ENCODE peak calls at places on chromosomes 2 and 18, in six cellular contexts. One of them, this sample, is unnamed.

GRCh38 chr2:28691774-28692281 is 59.8 kb upstream of the PPP1CB start:
- DNase-seq in lower lobe of right lung: no peak
- DNase-seq in heart left ventricle: peak; percentile 32
- DNase-seq in HCT116: no peak
- DNase-seq in ovary: no peak
- DNase-seq in hepatocyte: peak; percentile 65
- DNase-seq in this sample: no peak

GRCh38 chr18:524496-524895 is 24.0 kb upstream of the COLEC12 start:
- DNase-seq in lower lobe of right lung: no peak
- DNase-seq in heart left ventricle: no peak
- DNase-seq in HCT116: no peak
- DNase-seq in ovary: no peak
- DNase-seq in hepatocyte: peak; percentile 12
- DNase-seq in this sample: no peak

GRCh38 chr2:8408560-8409460 is 273.0 kb upstream of the ID2 start:
- DNase-seq in lower lobe of right lung: no peak
- DNase-seq in heart left ventricle: no peak
- DNase-seq in HCT116: no peak
- DNase-seq in ovary: no peak
- DNase-seq in hepatocyte: no peak
- DNase-seq in this sample: no peak

GRCh38 chr2:186486651-186487647 is 889 bp downstream of the ZC3H15 start:
- DNase-seq in lower lobe of right lung: no peak
- DNase-seq in heart left ventricle: no peak
- DNase-seq in HCT116: no peak
- DNase-seq in ovary: no peak
- DNase-seq in hepatocyte: no peak
- DNase-seq in this sample: no peak

GRCh38 chr2:187434342-187434785 is 13.7 kb downstream of the CALCRL start:
- DNase-seq in lower lobe of right lung: no peak
- DNase-seq in heart left ventricle: no peak
- DNase-seq in HCT116: no peak
- DNase-seq in ovary: no peak
- DNase-seq in hepatocyte: no peak
- DNase-seq in this sample: no peak

GRCh38 chr2:9690716-9691498 is 60.1 kb upstream of the YWHAQ start:
- DNase-seq in lower lobe of right lung: no peak
- DNase-seq in heart left ventricle: no peak
- DNase-seq in HCT116: no peak
- DNase-seq in ovary: no peak
- DNase-seq in hepatocyte: no peak
- DNase-seq in this sample: no peak

GRCh38 chr18:31015715-31016459 is 26.7 kb downstream of the DSC3 start:
- DNase-seq in lower lobe of right lung: no peak
- DNase-seq in heart left ventricle: no peak
- DNase-seq in HCT116: no peak
- DNase-seq in ovary: no peak
- DNase-seq in hepatocyte: no peak
- DNase-seq in this sample: no peak

GRCh38 chr2:29751390-29751789 is 170.0 kb downstream of the ALK start:
- DNase-seq in lower lobe of right lung: no peak
- DNase-seq in heart left ventricle: no peak
- DNase-seq in HCT116: no peak
- DNase-seq in ovary: no peak
- DNase-seq in hepatocyte: no peak
- DNase-seq in this sample: no peak

GRCh38 chr18:670456-670996 is 13.1 kb downstream of the TYMS start:
- DNase-seq in lower lobe of right lung: no peak
- DNase-seq in heart left ventricle: no peak
- DNase-seq in HCT116: no peak
- DNase-seq in ovary: no peak
- DNase-seq in hepatocyte: no peak
- DNase-seq in this sample: no peak

GRCh38 chr18:24080861-24081260 is 58.0 kb upstream of the CABYR start:
- DNase-seq in lower lobe of right lung: no peak
- DNase-seq in heart left ventricle: no peak
- DNase-seq in HCT116: no peak
- DNase-seq in ovary: no peak
- DNase-seq in hepatocyte: no peak
- DNase-seq in this sample: no peak

GRCh38 chr18:58224425-58224750 is 180.4 kb downstream of the NEDD4L start:
- DNase-seq in lower lobe of right lung: no peak
- DNase-seq in heart left ventricle: no peak
- DNase-seq in HCT116: no peak
- DNase-seq in ovary: no peak
- DNase-seq in hepatocyte: no peak
- DNase-seq in this sample: no peak

GRCh38 chr2:102138331-102138730 is 4.2 kb upstream of the IL1R1 start:
- DNase-seq in lower lobe of right lung: no peak
- DNase-seq in heart left ventricle: no peak
- DNase-seq in HCT116: no peak
- DNase-seq in ovary: no peak
- DNase-seq in hepatocyte: no peak
- DNase-seq in this sample: no peak

GRCh38 chr2:25623361-25623760 is 50.0 kb downstream of the DTNB start:
- DNase-seq in lower lobe of right lung: no peak
- DNase-seq in heart left ventricle: no peak
- DNase-seq in HCT116: no peak
- DNase-seq in ovary: no peak
- DNase-seq in hepatocyte: no peak
- DNase-seq in this sample: no peak

GRCh38 chr2:223954401-223954800 is 2.9 kb upstream of the MRPL44 start:
- DNase-seq in lower lobe of right lung: no peak
- DNase-seq in heart left ventricle: no peak
- DNase-seq in HCT116: no peak
- DNase-seq in ovary: no peak
- DNase-seq in hepatocyte: peak; percentile 53
- DNase-seq in this sample: no peak

GRCh38 chr18:49898421-49898820 is 85.1 kb upstream of the ACAA2 start:
- DNase-seq in lower lobe of right lung: no peak
- DNase-seq in heart left ventricle: peak; percentile 13
- DNase-seq in HCT116: peak; percentile 18
- DNase-seq in ovary: peak; percentile 28
- DNase-seq in hepatocyte: peak; percentile 84
- DNase-seq in this sample: peak; percentile 50

GRCh38 chr2:220528180-220528579 is 900.8 kb downstream of the SLC4A3 start:
- DNase-seq in lower lobe of right lung: no peak
- DNase-seq in heart left ventricle: no peak
- DNase-seq in HCT116: no peak
- DNase-seq in ovary: no peak
- DNase-seq in hepatocyte: no peak
- DNase-seq in this sample: no peak

GRCh38 chr2:186518291-186518690 is 32.2 kb downstream of the ZC3H15 start:
- DNase-seq in lower lobe of right lung: no peak
- DNase-seq in heart left ventricle: no peak
- DNase-seq in HCT116: no peak
- DNase-seq in ovary: no peak
- DNase-seq in hepatocyte: no peak
- DNase-seq in this sample: no peak

GRCh38 chr2:27016801-27017325 is 15.9 kb upstream of the TMEM214 start:
- DNase-seq in lower lobe of right lung: peak; percentile 56
- DNase-seq in heart left ventricle: peak; percentile 36
- DNase-seq in HCT116: peak; percentile 50
- DNase-seq in ovary: peak; percentile 62
- DNase-seq in hepatocyte: peak; percentile 76
- DNase-seq in this sample: peak; percentile 53

GRCh38 chr2:156673271-156673615 is 237.1 kb downstream of the GPD2 start:
- DNase-seq in lower lobe of right lung: no peak
- DNase-seq in heart left ventricle: no peak
- DNase-seq in HCT116: no peak
- DNase-seq in ovary: no peak
- DNase-seq in hepatocyte: no peak
- DNase-seq in this sample: no peak

GRCh38 chr2:221750317-221750716 is 178.2 kb upstream of the EPHA4 start:
- DNase-seq in lower lobe of right lung: no peak
- DNase-seq in heart left ventricle: no peak
- DNase-seq in HCT116: no peak
- DNase-seq in ovary: no peak
- DNase-seq in hepatocyte: peak; percentile 8
- DNase-seq in this sample: no peak

GRCh38 chr2:181955010-181955409 is 30.6 kb upstream of the PPP1R1C start:
- DNase-seq in lower lobe of right lung: no peak
- DNase-seq in heart left ventricle: no peak
- DNase-seq in HCT116: peak; percentile 86
- DNase-seq in ovary: no peak
- DNase-seq in hepatocyte: no peak
- DNase-seq in this sample: no peak

GRCh38 chr2:158766524-158766923 is 28.6 kb upstream of the DAPL1 start:
- DNase-seq in lower lobe of right lung: no peak
- DNase-seq in heart left ventricle: no peak
- DNase-seq in HCT116: no peak
- DNase-seq in ovary: no peak
- DNase-seq in hepatocyte: no peak
- DNase-seq in this sample: no peak

GRCh38 chr2:46275995-46276394 is 21.2 kb upstream of the EPAS1 start:
- DNase-seq in lower lobe of right lung: peak; percentile 77
- DNase-seq in heart left ventricle: peak; percentile 87
- DNase-seq in HCT116: no peak
- DNase-seq in ovary: peak; percentile 68
- DNase-seq in hepatocyte: no peak
- DNase-seq in this sample: peak; percentile 9

GRCh38 chr2:54638103-54638502 is 85.4 kb upstream of the EML6 start:
- DNase-seq in lower lobe of right lung: no peak
- DNase-seq in heart left ventricle: no peak
- DNase-seq in HCT116: no peak
- DNase-seq in ovary: no peak
- DNase-seq in hepatocyte: no peak
- DNase-seq in this sample: no peak

GRCh38 chr2:235383272-235383843 is 110.5 kb upstream of the AGAP1 start:
- DNase-seq in lower lobe of right lung: no peak
- DNase-seq in heart left ventricle: no peak
- DNase-seq in HCT116: no peak
- DNase-seq in ovary: no peak
- DNase-seq in hepatocyte: no peak
- DNase-seq in this sample: no peak

GRCh38 chr2:236040600-236041328 is 127.4 kb downstream of the GBX2 start:
- DNase-seq in lower lobe of right lung: no peak
- DNase-seq in heart left ventricle: no peak
- DNase-seq in HCT116: no peak
- DNase-seq in ovary: no peak
- DNase-seq in hepatocyte: no peak
- DNase-seq in this sample: no peak

GRCh38 chr2:2280483-2280882 is 50.6 kb downstream of the MYT1L start:
- DNase-seq in lower lobe of right lung: no peak
- DNase-seq in heart left ventricle: no peak
- DNase-seq in HCT116: no peak
- DNase-seq in ovary: no peak
- DNase-seq in hepatocyte: no peak
- DNase-seq in this sample: no peak

GRCh38 chr2:118622931-118623330 is 224.5 kb downstream of the EN1 start:
- DNase-seq in lower lobe of right lung: no peak
- DNase-seq in heart left ventricle: no peak
- DNase-seq in HCT116: no peak
- DNase-seq in ovary: no peak
- DNase-seq in hepatocyte: no peak
- DNase-seq in this sample: no peak
- H3K27me3 ChIP-seq in lower lobe of right lung: no peaks in the 10 kb centered on the region
- H3K27me3 ChIP-seq in heart left ventricle: peaks cover 11% of the 10 kb centered on the region
- H3K27me3 ChIP-seq in HCT116: peaks cover 12% of the 10 kb centered on the region
- H3K27me3 ChIP-seq in ovary: no peaks in the 10 kb centered on the region
- H3K27me3 ChIP-seq in hepatocyte: no peaks in the 10 kb centered on the region
- H3K27me3 ChIP-seq in this sample: no peaks in the 10 kb centered on the region

GRCh38 chr2:60837123-60837522 is 44.3 kb upstream of the REL start:
- DNase-seq in lower lobe of right lung: no peak
- DNase-seq in heart left ventricle: no peak
- DNase-seq in HCT116: no peak
- DNase-seq in ovary: no peak
- DNase-seq in hepatocyte: no peak
- DNase-seq in this sample: no peak
- H3K27ac ChIP-seq in lower lobe of right lung: no peak overlapping the region
- H3K27ac ChIP-seq in heart left ventricle: no peak overlapping the region
- H3K27ac ChIP-seq in HCT116: no peak overlapping the region
- H3K27ac ChIP-seq in ovary: no peak overlapping the region
- H3K27ac ChIP-seq in hepatocyte: no peak overlapping the region
- H3K27ac ChIP-seq in this sample: no peak overlapping the region

GRCh38 chr2:100868083-100868482 is 48.1 kb downstream of the NPAS2 start:
- DNase-seq in lower lobe of right lung: no peak
- DNase-seq in heart left ventricle: no peak
- DNase-seq in HCT116: no peak
- DNase-seq in ovary: no peak
- DNase-seq in hepatocyte: no peak
- DNase-seq in this sample: no peak

GRCh38 chr2:100869146-100869545 is 49.2 kb downstream of the NPAS2 start:
- DNase-seq in lower lobe of right lung: no peak
- DNase-seq in heart left ventricle: no peak
- DNase-seq in HCT116: no peak
- DNase-seq in ovary: no peak
- DNase-seq in hepatocyte: no peak
- DNase-seq in this sample: no peak

GRCh38 chr2:100875516-100876230 is 55.7 kb downstream of the NPAS2 start:
- DNase-seq in lower lobe of right lung: no peak
- DNase-seq in heart left ventricle: no peak
- DNase-seq in HCT116: no peak
- DNase-seq in ovary: no peak
- DNase-seq in hepatocyte: peak; percentile 45
- DNase-seq in this sample: no peak

GRCh38 chr2:100865819-100866462 is 46.0 kb downstream of the NPAS2 start:
- DNase-seq in lower lobe of right lung: no peak
- DNase-seq in heart left ventricle: no peak
- DNase-seq in HCT116: no peak
- DNase-seq in ovary: no peak
- DNase-seq in hepatocyte: peak; percentile 54
- DNase-seq in this sample: no peak

GRCh38 chr2:100870652-100871531 is 51.0 kb downstream of the NPAS2 start:
- DNase-seq in lower lobe of right lung: no peak
- DNase-seq in heart left ventricle: no peak
- DNase-seq in HCT116: no peak
- DNase-seq in ovary: no peak
- DNase-seq in hepatocyte: no peak
- DNase-seq in this sample: no peak
- TF ChIP-seq CTCF in lower lobe of right lung: peak; percentile 15
- TF ChIP-seq CTCF in heart left ventricle: no peak
- TF ChIP-seq CTCF in HCT116: peak; percentile 23
- TF ChIP-seq CTCF in ovary: no peak
- TF ChIP-seq CTCF in hepatocyte: no peak
- TF ChIP-seq CTCF in this sample: no peak

DNA sequence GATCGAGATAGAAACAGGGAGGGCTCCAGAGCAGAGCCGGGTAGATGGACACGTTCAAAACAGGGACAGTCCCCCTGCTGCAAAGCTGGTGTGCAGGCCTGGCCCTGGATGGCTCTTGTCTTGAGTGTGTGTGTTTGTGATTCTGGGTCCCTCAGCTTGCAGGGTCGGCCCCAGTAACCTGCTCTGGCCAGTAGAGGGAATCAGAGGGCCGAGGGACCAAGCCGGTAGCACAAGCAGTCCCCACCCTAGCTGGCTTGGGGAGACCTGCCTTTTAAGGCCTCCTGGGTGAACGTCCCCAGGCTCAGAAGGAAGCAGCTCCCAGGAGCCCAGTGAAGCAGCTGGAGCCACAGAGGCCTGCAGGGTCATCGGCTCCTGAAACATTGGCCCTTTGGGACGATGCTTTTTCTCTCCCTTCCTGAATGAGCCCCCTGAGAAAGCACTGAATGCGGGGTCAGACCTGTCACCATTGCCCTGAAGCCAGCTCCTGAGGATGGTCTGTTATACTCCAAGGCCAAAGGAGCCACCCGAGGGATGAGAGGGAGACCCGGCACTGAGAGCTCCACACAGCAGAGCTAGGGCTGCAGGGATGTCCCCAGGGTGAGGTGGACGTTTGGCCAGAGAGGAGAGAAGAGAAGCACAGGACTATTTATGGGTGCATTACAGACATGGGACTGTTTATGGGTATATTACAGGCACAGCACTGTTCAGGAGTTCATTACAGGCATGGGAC is 15.4 kb upstream of the MLPH start:
- DNase-seq in lower lobe of right lung: peak; percentile 78
- DNase-seq in heart left ventricle: no peak
- DNase-seq in HCT116: peak; percentile 51
- DNase-seq in ovary: no peak
- DNase-seq in hepatocyte: peak; percentile 68
- DNase-seq in this sample: no peak
- H3K27me3 ChIP-seq in lower lobe of right lung: no peaks in the 10 kb centered on the region
- H3K27me3 ChIP-seq in heart left ventricle: no peaks in the 10 kb centered on the region
- H3K27me3 ChIP-seq in HCT116: no peaks in the 10 kb centered on the region
- H3K27me3 ChIP-seq in ovary: no peaks in the 10 kb centered on the region
- H3K27me3 ChIP-seq in hepatocyte: no peaks in the 10 kb centered on the region
- H3K27me3 ChIP-seq in this sample: no peaks in the 10 kb centered on the region